ENCODE peak calls at places on chromosomes 3 and 15, in five cellular contexts. Z, A, K, J and F are unnamed samples.

GRCh38 chr3:186653079-186653710 is 12.6 kb upstream of the HRG start:
- DNase-seq in K (no peak), J (peak), A (no peak), Z (no peak), F (no peak)

GRCh38 chr3:103112273-103112672 is 677.5 kb downstream of the ZPLD1 start:
- DNase-seq in A (no peak), Z (no peak), K (no peak), J (no peak), F (no peak)

GRCh38 chr3:46897829-46898320 is 20.4 kb downstream of the PTH1R start:
- DNase-seq in J (no peak), K (no peak), A (no peak), Z (no peak), F (no peak)

GRCh38 chr15:77622212-77622941 is 10.3 kb downstream of the LINGO1 start:
- DNase-seq in A (no peak), J (no peak), Z (no peak), K (no peak), F (no peak)

GRCh38 chr3:153591566-153592221 is 429.7 kb downstream of the RAP2B start:
- DNase-seq in J (no peak), K (no peak), Z (no peak), A (no peak), F (no peak)

GRCh38 chr15:93027413-93027812 is 61.6 kb downstream of the RGMA start:
- DNase-seq in Z (no peak), J (no peak), K (no peak), A (no peak), F (no peak)

GRCh38 chr3:15292765-15293522 is 39.4 kb downstream of the SH3BP5 start:
- DNase-seq in Z (no peak), J (no peak), K (peak), A (peak), F (peak)

GRCh38 chr3:175977968-175978752 is 1119.0 kb downstream of the NAALADL2 start:
- DNase-seq in A (no peak), J (no peak), K (no peak), Z (no peak), F (no peak)

GRCh38 chr15:88645171-88646087 is 6.6 kb downstream of the ISG20 start:
- DNase-seq in Z (no peak), K (peak), J (peak), A (no peak), F (no peak)

GRCh38 chr3:125141596-125142417 is 70.7 kb downstream of the SLC12A8 start:
- DNase-seq in Z (no peak), K (peak), A (peak), J (peak), F (no peak)

GRCh38 chr15:57743424-57743823 is 36.9 kb downstream of the POLR2M start:
- DNase-seq in J (peak), A (no peak), Z (no peak), K (no peak), F (peak)

GRCh38 chr3:123054422-123054821 is 12.4 kb upstream of the PDIA5 start:
- DNase-seq in K (peak), A (no peak), Z (no peak), J (no peak), F (no peak)

GRCh38 chr3:108289159-108289558 is 7.2 kb upstream of the HHLA2 start:
- DNase-seq in K (no peak), Z (no peak), A (no peak), J (no peak), F (no peak)

DNA sequence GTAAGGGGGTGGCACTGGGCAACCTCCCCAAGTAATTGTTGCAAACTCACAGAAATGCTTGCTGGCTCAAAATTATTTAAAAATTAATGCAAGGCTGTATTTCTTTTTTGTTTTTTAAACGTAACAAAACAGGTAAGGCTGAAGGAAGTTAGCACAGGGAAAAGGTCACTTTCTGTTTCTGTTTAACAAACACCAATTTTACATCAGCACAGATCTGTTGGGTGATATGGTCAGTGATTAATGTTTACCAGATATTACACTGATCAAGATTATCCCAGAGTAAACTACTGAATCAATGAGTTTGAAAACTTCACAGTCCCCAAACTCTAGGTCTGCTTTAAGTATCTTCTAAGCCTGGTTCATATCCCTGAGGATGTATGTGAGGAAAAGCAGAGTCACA is 558.0 kb downstream of the FOXP1 start:
- DNase-seq in Z (no peak), J (no peak), A (no peak), K (no peak), F (no peak)
- H3K4me3 ChIP-seq in Z (no peak), J (no peak), A (no peak), K (no peak), F (no peak)

GRCh38 chr15:99211926-99212325 is 37.5 kb downstream of the TTC23 start:
- DNase-seq in J (no peak), K (no peak), Z (no peak), A (no peak), F (peak)

GRCh38 chr15:99209326-99209725 is 40.1 kb downstream of the TTC23 start:
- DNase-seq in K (no peak), Z (no peak), J (no peak), A (no peak), F (no peak)

GRCh38 chr15:99210334-99210733 is 39.0 kb downstream of the TTC23 start:
- DNase-seq in J (no peak), Z (no peak), K (no peak), A (no peak), F (no peak)

GRCh38 chr15:99212401-99212800 is 37.0 kb downstream of the TTC23 start:
- DNase-seq in A (no peak), K (no peak), J (no peak), Z (no peak), F (peak)

DNA sequence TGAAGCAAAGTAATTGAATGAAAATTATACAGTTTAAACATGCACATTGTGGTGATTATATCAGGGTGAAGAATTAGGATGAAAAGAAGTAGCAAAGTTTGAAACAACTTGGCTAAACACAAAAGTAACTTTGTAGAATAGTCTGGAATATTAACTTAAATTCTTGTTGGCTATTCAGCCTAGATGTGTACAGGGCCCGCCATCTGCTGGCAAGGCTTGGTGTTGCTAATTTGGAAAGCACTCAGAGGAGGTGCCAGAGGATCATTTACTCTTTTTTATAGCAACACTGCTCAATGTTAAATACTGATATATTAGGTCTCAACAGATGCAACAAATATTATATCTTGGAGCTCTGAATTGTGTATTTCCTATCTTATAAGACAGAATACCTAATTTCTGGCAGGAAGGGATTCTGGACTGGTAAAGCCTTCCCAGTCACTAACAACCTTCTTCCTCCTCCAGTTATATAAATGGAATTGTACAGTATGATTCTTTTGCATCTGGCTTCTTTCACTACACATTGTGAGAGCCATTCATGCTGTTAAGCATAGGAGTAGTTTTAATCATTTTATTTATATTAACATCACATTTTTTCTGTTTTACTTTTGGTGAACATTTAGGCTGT is 36.1 kb downstream of the TTC23 start:
- DNase-seq in A (peak), Z (peak), J (peak), K (no peak), F (peak)
- TF ChIP-seq CTCF in A (peak), Z (peak), J (peak), K (peak), F (peak)

GRCh38 chr3:150407051-150407817 is 864 bp upstream of the TSC22D2 start:
- DNase-seq in A (no peak), K (no peak), Z (peak), J (no peak), F (peak)
- H3K4me3 ChIP-seq in A (peak), K (peak), Z (peak), J (peak), F (peak)

GRCh38 chr3:105495021-105495420 is 128.3 kb downstream of the ALCAM start:
- DNase-seq in A (no peak), K (no peak), Z (peak), J (no peak), F (peak)
- TF ChIP-seq CTCF in A (no peak), K (no peak), Z (peak), J (no peak), F (no peak)

GRCh38 chr3:172478116-172478515 is 29.9 kb upstream of the GHSR start:
- DNase-seq in Z (no peak), K (no peak), A (no peak), J (peak), F (no peak)

GRCh38 chr3:172471903-172472302 is 23.6 kb upstream of the GHSR start:
- DNase-seq in J (no peak), K (no peak), A (no peak), Z (no peak), F (no peak)

GRCh38 chr3:172475703-172476102 is 27.4 kb upstream of the GHSR start:
- DNase-seq in Z (no peak), A (no peak), J (no peak), K (no peak), F (no peak)

GRCh38 chr3:172470588-172470987 is 22.3 kb upstream of the GHSR start:
- DNase-seq in J (no peak), A (no peak), Z (no peak), K (no peak), F (no peak)

DNA sequence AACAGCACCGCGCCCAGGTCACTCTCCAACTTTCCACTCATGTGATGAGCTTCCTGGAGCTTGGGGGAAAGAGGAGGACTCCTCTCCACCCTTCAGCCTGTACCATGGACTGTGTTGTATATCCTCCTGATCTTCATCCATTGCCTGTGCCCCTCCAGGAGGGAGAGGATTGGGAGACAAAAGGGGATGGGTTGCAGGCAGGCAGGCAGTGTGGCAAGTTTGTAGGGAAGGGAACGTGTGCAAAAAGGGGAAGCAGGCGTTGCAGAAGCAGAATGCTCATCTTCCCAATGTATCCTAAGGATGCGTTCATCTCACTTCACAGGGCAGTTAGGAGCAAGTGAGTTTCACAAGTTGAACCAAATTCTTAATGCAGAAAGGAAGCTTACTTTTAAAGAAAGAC is 28.1 kb upstream of the GHSR start:
- DNase-seq in J (no peak), K (no peak), Z (no peak), A (no peak), F (no peak)
- H3K4me3 ChIP-seq in J (no peak), K (no peak), Z (no peak), A (no peak), F (no peak)